ENCODE peak calls at places on chromosome 16, in eight cellular contexts. One of them, this sample, is unnamed.
A peak's percentile ranks its signal among the peaks of the same experiment; 100 is the strongest.

GRCh38 chr16:69233124-69233523 is 46.2 kb downstream of the SNTB2 start:
- DNase-seq in H1: no peak
- DNase-seq in A549: no peak
- DNase-seq in HepG2: no peak
- DNase-seq in GM12878: no peak
- DNase-seq in endothelial cell of umbilical vein: peak; percentile 56
- DNase-seq in HCT116: no peak
- DNase-seq in K562: no peak
- DNase-seq in this sample: no peak

GRCh38 chr16:26983426-26983825 is 83.3 kb upstream of the C16orf82 start:
- DNase-seq in endothelial cell of umbilical vein: no peak
- DNase-seq in HCT116: no peak
- DNase-seq in HepG2: no peak
- DNase-seq in GM12878: no peak
- DNase-seq in H1: no peak
- DNase-seq in A549: no peak
- DNase-seq in K562: no peak
- DNase-seq in this sample: no peak

GRCh38 chr16:14509675-14510132 is 120.4 kb downstream of the PARN start:
- DNase-seq in A549: no peak
- DNase-seq in endothelial cell of umbilical vein: no peak
- DNase-seq in HepG2: no peak
- DNase-seq in K562: no peak
- DNase-seq in GM12878: no peak
- DNase-seq in H1: no peak
- DNase-seq in HCT116: no peak
- DNase-seq in this sample: no peak

GRCh38 chr16:75593825-75594820 is 27.9 kb downstream of the GABARAPL2 start:
- DNase-seq in H1: peak; percentile 62
- DNase-seq in K562: peak; percentile 73
- DNase-seq in HCT116: no peak
- DNase-seq in endothelial cell of umbilical vein: peak; percentile 48
- DNase-seq in GM12878: no peak
- DNase-seq in A549: peak; percentile 48
- DNase-seq in HepG2: peak; percentile 87
- DNase-seq in this sample: peak; percentile 28

GRCh38 chr16:87939562-87940423 is 3.5 kb upstream of the CA5A start:
- DNase-seq in K562: peak; percentile 63
- DNase-seq in A549: no peak
- DNase-seq in endothelial cell of umbilical vein: no peak
- DNase-seq in HCT116: no peak
- DNase-seq in H1: no peak
- DNase-seq in GM12878: no peak
- DNase-seq in HepG2: peak; percentile 26
- DNase-seq in this sample: no peak

GRCh38 chr16:28609631-28610594 is at the start of gene SULT1A1:
- DNase-seq in GM12878: no peak
- DNase-seq in H1: no peak
- DNase-seq in HCT116: no peak
- DNase-seq in K562: peak; percentile 66
- DNase-seq in A549: no peak
- DNase-seq in HepG2: peak; percentile 93
- DNase-seq in endothelial cell of umbilical vein: no peak
- DNase-seq in this sample: no peak

GRCh38 chr16:16780588-16780987 is 401.6 kb downstream of the NPIPA7 start:
- DNase-seq in HepG2: no peak
- DNase-seq in H1: no peak
- DNase-seq in GM12878: no peak
- DNase-seq in A549: no peak
- DNase-seq in endothelial cell of umbilical vein: no peak
- DNase-seq in K562: no peak
- DNase-seq in HCT116: no peak
- DNase-seq in this sample: no peak

GRCh38 chr16:50902457-50902856 is 160.6 kb downstream of the CYLD start:
- DNase-seq in K562: no peak
- DNase-seq in GM12878: no peak
- DNase-seq in HepG2: no peak
- DNase-seq in endothelial cell of umbilical vein: no peak
- DNase-seq in H1: no peak
- DNase-seq in HCT116: no peak
- DNase-seq in A549: no peak
- DNase-seq in this sample: peak; percentile 40

GRCh38 chr16:69410285-69410990 is 14.0 kb upstream of the CYB5B start:
- DNase-seq in HepG2: no peak
- DNase-seq in K562: no peak
- DNase-seq in HCT116: peak; percentile 83
- DNase-seq in GM12878: no peak
- DNase-seq in endothelial cell of umbilical vein: peak; percentile 95
- DNase-seq in H1: no peak
- DNase-seq in A549: peak; percentile 80
- DNase-seq in this sample: no peak

DNA sequence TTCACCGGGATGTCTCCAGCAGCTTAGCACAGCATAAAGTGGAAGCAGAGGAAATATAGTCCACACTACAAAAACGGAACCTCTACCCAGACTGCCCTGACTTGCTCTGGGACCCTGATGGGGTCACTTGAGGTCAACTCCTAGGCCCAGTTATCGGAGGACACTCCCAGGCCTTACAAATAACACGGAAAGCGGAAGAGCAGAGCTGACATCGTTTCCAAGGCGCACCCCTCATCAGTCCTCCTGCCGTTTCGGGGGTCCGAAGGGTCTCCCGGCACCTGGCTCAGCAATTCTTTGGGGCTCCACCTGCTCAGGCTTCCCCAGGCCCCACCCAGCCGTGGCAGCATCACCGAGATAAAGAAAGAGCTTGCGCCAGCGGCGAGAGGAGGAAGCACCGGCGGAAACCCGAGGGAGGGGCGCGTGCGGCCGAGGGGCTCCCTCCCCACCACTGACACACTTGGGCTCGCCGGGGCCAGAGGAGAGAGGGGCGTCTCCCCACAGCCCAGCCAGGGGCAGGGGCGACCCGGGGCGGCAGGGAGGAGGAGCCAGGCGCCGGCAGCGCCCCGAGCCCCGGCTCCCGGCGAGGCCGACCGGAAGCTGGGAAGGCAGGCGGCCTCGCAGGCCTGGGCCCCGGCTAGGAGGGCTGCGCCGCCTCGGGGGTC is 727 bp downstream of the CORO7 start:
- DNase-seq in GM12878: no peak
- DNase-seq in HCT116: no peak
- DNase-seq in A549: no peak
- DNase-seq in endothelial cell of umbilical vein: peak; percentile 43
- DNase-seq in HepG2: peak; percentile 16
- DNase-seq in K562: peak; percentile 65
- DNase-seq in H1: peak; percentile 67
- DNase-seq in this sample: peak; percentile 90
- TF ChIP-seq POLR2A in GM12878: no peak
- TF ChIP-seq POLR2A in HCT116: no peak
- TF ChIP-seq POLR2A in A549: no peak
- TF ChIP-seq POLR2A in endothelial cell of umbilical vein: no peak
- TF ChIP-seq POLR2A in HepG2: no peak
- TF ChIP-seq POLR2A in K562: no peak
- TF ChIP-seq POLR2A in H1: no peak
- TF ChIP-seq POLR2A in this sample: peak; percentile 49

GRCh38 chr16:56349086-56349415 is 76.3 kb downstream of the AMFR start:
- DNase-seq in endothelial cell of umbilical vein: no peak
- DNase-seq in K562: no peak
- DNase-seq in HepG2: no peak
- DNase-seq in H1: no peak
- DNase-seq in A549: no peak
- DNase-seq in HCT116: no peak
- DNase-seq in GM12878: no peak
- DNase-seq in this sample: no peak
- TF ChIP-seq CTCF in endothelial cell of umbilical vein: no peak
- TF ChIP-seq CTCF in K562: no peak
- TF ChIP-seq CTCF in HepG2: no peak
- TF ChIP-seq CTCF in H1: peak; percentile 26
- TF ChIP-seq CTCF in A549: no peak
- TF ChIP-seq CTCF in HCT116: peak; percentile 4
- TF ChIP-seq CTCF in GM12878: no peak
- TF ChIP-seq CTCF in this sample: no peak

GRCh38 chr16:89279666-89280481 is 62.4 kb downstream of the ZNF778 start:
- DNase-seq in HepG2: no peak
- DNase-seq in K562: no peak
- DNase-seq in endothelial cell of umbilical vein: no peak
- DNase-seq in HCT116: no peak
- DNase-seq in H1: no peak
- DNase-seq in A549: no peak
- DNase-seq in GM12878: no peak
- DNase-seq in this sample: no peak

GRCh38 chr16:89281829-89282228 is 64.3 kb downstream of the ZNF778 start:
- DNase-seq in endothelial cell of umbilical vein: no peak
- DNase-seq in K562: no peak
- DNase-seq in A549: no peak
- DNase-seq in H1: no peak
- DNase-seq in GM12878: no peak
- DNase-seq in HepG2: no peak
- DNase-seq in HCT116: no peak
- DNase-seq in this sample: no peak

GRCh38 chr16:89282523-89282922 is 65.0 kb downstream of the ZNF778 start:
- DNase-seq in HCT116: no peak
- DNase-seq in H1: no peak
- DNase-seq in endothelial cell of umbilical vein: no peak
- DNase-seq in HepG2: no peak
- DNase-seq in GM12878: no peak
- DNase-seq in K562: no peak
- DNase-seq in A549: no peak
- DNase-seq in this sample: no peak

GRCh38 chr16:89281189-89281577 is 63.7 kb downstream of the ZNF778 start:
- DNase-seq in GM12878: no peak
- DNase-seq in endothelial cell of umbilical vein: no peak
- DNase-seq in HCT116: no peak
- DNase-seq in H1: no peak
- DNase-seq in K562: no peak
- DNase-seq in A549: no peak
- DNase-seq in HepG2: no peak
- DNase-seq in this sample: no peak

DNA sequence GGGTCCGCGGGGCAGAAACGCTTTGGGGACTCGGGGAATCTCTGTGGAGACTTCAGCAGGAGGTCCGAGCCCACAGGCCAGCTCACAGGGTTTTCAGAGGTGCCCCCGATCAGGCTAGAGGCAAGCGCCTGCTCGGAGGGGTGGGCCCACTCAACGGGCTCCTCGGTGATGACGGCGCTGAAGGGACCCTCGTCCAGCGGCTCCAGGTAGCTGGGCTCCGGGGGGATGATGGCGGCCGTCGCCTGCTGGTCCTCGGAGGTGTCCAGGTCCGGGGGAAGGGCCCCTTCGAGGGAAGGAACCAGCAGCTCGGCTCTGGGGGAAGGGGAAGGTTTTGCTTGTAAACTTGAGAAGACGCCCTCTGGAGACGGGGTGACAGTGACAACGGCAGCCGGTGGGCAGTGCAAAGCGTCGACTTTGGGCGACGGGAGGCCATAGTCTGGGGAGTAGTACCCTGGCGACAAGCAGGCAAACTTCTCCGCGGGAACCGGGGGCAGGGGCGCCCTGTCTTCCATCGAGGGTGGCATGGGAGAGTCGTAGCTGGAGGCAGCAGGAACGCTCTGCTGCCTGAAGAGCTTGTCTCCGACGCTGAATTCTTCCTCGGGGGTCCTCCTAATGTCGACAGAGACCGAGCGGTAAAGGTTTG is 63.2 kb downstream of the ZNF778 start:
- DNase-seq in H1: no peak
- DNase-seq in endothelial cell of umbilical vein: no peak
- DNase-seq in HCT116: no peak
- DNase-seq in K562: no peak
- DNase-seq in GM12878: no peak
- DNase-seq in HepG2: no peak
- DNase-seq in A549: no peak
- DNase-seq in this sample: no peak
- TF ChIP-seq MAX in H1: no peak
- TF ChIP-seq MAX in endothelial cell of umbilical vein: no peak
- TF ChIP-seq MAX in HCT116: no peak
- TF ChIP-seq MAX in K562: no peak
- TF ChIP-seq MAX in GM12878: no peak
- TF ChIP-seq MAX in HepG2: no peak
- TF ChIP-seq MAX in A549: no peak
- TF ChIP-seq MAX in this sample: no peak

DNA sequence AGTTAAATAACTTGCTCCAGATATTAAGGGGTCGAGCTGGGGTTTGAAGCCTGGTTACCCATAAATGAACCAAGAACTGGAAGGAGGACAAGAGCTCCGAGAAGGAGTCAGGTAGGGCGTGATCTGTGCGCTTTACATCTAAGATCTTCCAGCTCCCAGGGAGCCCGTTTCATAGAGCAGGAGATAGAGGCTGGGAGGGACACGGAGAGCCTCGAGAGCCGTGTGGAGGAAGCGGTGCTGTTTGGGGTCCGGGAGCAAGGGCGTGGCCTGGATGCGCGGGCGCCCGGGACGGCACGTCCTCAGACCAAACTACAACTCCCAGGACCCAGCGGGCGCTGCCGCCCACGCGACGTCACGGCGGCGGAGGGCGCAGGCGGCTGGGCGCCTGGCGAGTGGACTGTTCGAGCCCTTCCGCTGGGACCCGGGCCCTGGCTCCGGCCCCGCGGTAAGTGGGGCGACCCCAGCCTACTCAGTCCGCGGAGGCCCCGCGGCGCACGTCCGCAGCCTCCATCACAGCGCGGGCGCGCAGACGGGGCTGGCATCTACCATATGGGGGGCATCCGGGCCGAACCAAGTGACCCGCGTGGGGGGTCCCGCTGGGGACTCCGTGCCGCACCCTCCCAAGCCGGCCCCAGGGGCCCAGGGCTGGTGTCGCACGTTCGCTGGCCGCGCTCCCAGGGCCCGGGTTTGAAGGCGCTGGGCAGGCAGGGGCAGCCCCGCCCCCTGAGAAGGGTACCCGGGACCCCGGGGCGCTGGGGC is at the start of gene BCKDK:
- DNase-seq in A549: peak; percentile 75
- DNase-seq in HepG2: peak; percentile 58
- DNase-seq in K562: peak; percentile 86
- DNase-seq in GM12878: peak; percentile 32
- DNase-seq in H1: peak; percentile 85
- DNase-seq in endothelial cell of umbilical vein: peak; percentile 65
- DNase-seq in HCT116: peak; percentile 42
- DNase-seq in this sample: peak; percentile 88
- TF ChIP-seq POLR2A in A549: peak; percentile 62
- TF ChIP-seq POLR2A in HepG2: peak; percentile 50
- TF ChIP-seq POLR2A in K562: peak; percentile 63
- TF ChIP-seq POLR2A in GM12878: peak; percentile 66
- TF ChIP-seq POLR2A in H1: no peak
- TF ChIP-seq POLR2A in endothelial cell of umbilical vein: peak; percentile 72
- TF ChIP-seq POLR2A in HCT116: peak; percentile 44
- TF ChIP-seq POLR2A in this sample: peak; percentile 63